ENCODE peak calls at places on chromosomes 6 and 20, in five cellular contexts. One of them, this sample, is unnamed.

GRCh38 chr6:117536317-117536716 is 53.8 kb downstream of the DCBLD1 start:
- DNase-seq in transverse colon: no peak
- DNase-seq in SK-N-SH: no peak
- DNase-seq in stomach: no peak
- DNase-seq in HepG2: no peak
- DNase-seq in this sample: no peak

GRCh38 chr20:37804584-37805566 is 98.1 kb upstream of the VSTM2L start:
- DNase-seq in transverse colon: peak; percentile 52
- DNase-seq in SK-N-SH: peak; percentile 52
- DNase-seq in stomach: no peak
- DNase-seq in HepG2: no peak
- DNase-seq in this sample: no peak

GRCh38 chr6:144460224-144461095 is 175.3 kb downstream of the UTRN start:
- DNase-seq in transverse colon: no peak
- DNase-seq in SK-N-SH: no peak
- DNase-seq in stomach: no peak
- DNase-seq in HepG2: peak; percentile 37
- DNase-seq in this sample: no peak

GRCh38 chr6:165820407-165820806 is 157.4 kb upstream of the PDE10A start:
- DNase-seq in transverse colon: no peak
- DNase-seq in SK-N-SH: no peak
- DNase-seq in stomach: no peak
- DNase-seq in HepG2: no peak
- DNase-seq in this sample: no peak

GRCh38 chr6:146770965-146771735 is 172.4 kb downstream of the ADGB start:
- DNase-seq in transverse colon: peak; percentile 14
- DNase-seq in SK-N-SH: no peak
- DNase-seq in stomach: no peak
- DNase-seq in HepG2: no peak
- DNase-seq in this sample: peak; percentile 83

GRCh38 chr20:63980317-63980805 is 571 bp upstream of the PRPF6 start:
- DNase-seq in transverse colon: no peak
- DNase-seq in SK-N-SH: no peak
- DNase-seq in stomach: no peak
- DNase-seq in HepG2: peak; percentile 50
- DNase-seq in this sample: no peak

GRCh38 chr20:63693079-63693974 is 3.1 kb upstream of the TNFRSF6B start:
- DNase-seq in transverse colon: no peak
- DNase-seq in SK-N-SH: no peak
- DNase-seq in stomach: no peak
- DNase-seq in HepG2: no peak
- DNase-seq in this sample: peak; percentile 69

GRCh38 chr20:25987073-25987927 is 290.6 kb upstream of the ZNF337 start:
- DNase-seq in transverse colon: peak; percentile 27
- DNase-seq in SK-N-SH: peak; percentile 74
- DNase-seq in stomach: no peak
- DNase-seq in HepG2: no peak
- DNase-seq in this sample: no peak

GRCh38 chr20:4932061-4932460 is 69.2 kb downstream of the SLC23A2 start:
- DNase-seq in transverse colon: no peak
- DNase-seq in SK-N-SH: no peak
- DNase-seq in stomach: no peak
- DNase-seq in HepG2: no peak
- DNase-seq in this sample: no peak

GRCh38 chr20:21360686-21361085 is 36.6 kb downstream of the NKX2-4 start:
- DNase-seq in transverse colon: no peak
- DNase-seq in SK-N-SH: no peak
- DNase-seq in stomach: no peak
- DNase-seq in HepG2: no peak
- DNase-seq in this sample: no peak

GRCh38 chr6:110618591-110619267 is 142.3 kb upstream of the SLC22A16 start:
- DNase-seq in transverse colon: no peak
- DNase-seq in SK-N-SH: no peak
- DNase-seq in stomach: no peak
- DNase-seq in HepG2: peak; percentile 28
- DNase-seq in this sample: no peak

GRCh38 chr6:156917213-156917612 is 140.0 kb downstream of the ARID1B start:
- DNase-seq in transverse colon: no peak
- DNase-seq in SK-N-SH: no peak
- DNase-seq in stomach: no peak
- DNase-seq in HepG2: no peak
- DNase-seq in this sample: no peak

GRCh38 chr20:7078804-7079203 is 311.3 kb downstream of the BMP2 start:
- DNase-seq in transverse colon: no peak
- DNase-seq in SK-N-SH: no peak
- DNase-seq in stomach: no peak
- DNase-seq in HepG2: no peak
- DNase-seq in this sample: no peak

GRCh38 chr6:47413752-47414516 is 63.7 kb upstream of the CD2AP start:
- DNase-seq in transverse colon: no peak
- DNase-seq in SK-N-SH: peak; percentile 45
- DNase-seq in stomach: peak; percentile 35
- DNase-seq in HepG2: peak; percentile 64
- DNase-seq in this sample: no peak

GRCh38 chr6:71545905-71546304 is 257.3 kb downstream of the OGFRL1 start:
- DNase-seq in transverse colon: no peak
- DNase-seq in SK-N-SH: no peak
- DNase-seq in stomach: no peak
- DNase-seq in HepG2: no peak
- DNase-seq in this sample: no peak

GRCh38 chr6:125974214-125974866 is 12.0 kb upstream of the TRMT11 start:
- DNase-seq in transverse colon: no peak
- DNase-seq in SK-N-SH: peak; percentile 34
- DNase-seq in stomach: no peak
- DNase-seq in HepG2: peak; percentile 56
- DNase-seq in this sample: no peak

GRCh38 chr6:149862901-149863595 is 1.1 kb downstream of the LRP11 start:
- DNase-seq in transverse colon: peak; percentile 67
- DNase-seq in SK-N-SH: peak; percentile 86
- DNase-seq in stomach: peak; percentile 79
- DNase-seq in HepG2: peak; percentile 38
- DNase-seq in this sample: peak; percentile 90

GRCh38 chr6:166293731-166294584 is 14.2 kb downstream of the PRR18 start:
- DNase-seq in transverse colon: no peak
- DNase-seq in SK-N-SH: no peak
- DNase-seq in stomach: no peak
- DNase-seq in HepG2: no peak
- DNase-seq in this sample: no peak

GRCh38 chr6:85484941-85485340 is 35.1 kb downstream of the NT5E start:
- DNase-seq in transverse colon: no peak
- DNase-seq in SK-N-SH: no peak
- DNase-seq in stomach: no peak
- DNase-seq in HepG2: no peak
- DNase-seq in this sample: no peak

GRCh38 chr6:66421570-66421969 is 714.5 kb upstream of the EYS start:
- DNase-seq in transverse colon: no peak
- DNase-seq in SK-N-SH: no peak
- DNase-seq in stomach: no peak
- DNase-seq in HepG2: peak; percentile 16
- DNase-seq in this sample: no peak

GRCh38 chr20:43040427-43040826 is 149.3 kb downstream of the PTPRT start:
- DNase-seq in transverse colon: no peak
- DNase-seq in SK-N-SH: no peak
- DNase-seq in stomach: no peak
- DNase-seq in HepG2: peak; percentile 33
- DNase-seq in this sample: no peak

GRCh38 chr20:571754-572331 is 28.3 kb upstream of the CSNK2A1 start:
- DNase-seq in transverse colon: peak; percentile 67
- DNase-seq in SK-N-SH: peak; percentile 53
- DNase-seq in stomach: peak; percentile 51
- DNase-seq in HepG2: no peak
- DNase-seq in this sample: peak; percentile 70

GRCh38 chr6:45116714-45117410 is 211.3 kb upstream of the RUNX2 start:
- DNase-seq in transverse colon: no peak
- DNase-seq in SK-N-SH: no peak
- DNase-seq in stomach: no peak
- DNase-seq in HepG2: no peak
- DNase-seq in this sample: no peak

GRCh38 chr6:41427642-41428401 is 92.4 kb downstream of the NCR2 start:
- DNase-seq in transverse colon: peak; percentile 63
- DNase-seq in SK-N-SH: peak; percentile 71
- DNase-seq in stomach: peak; percentile 89
- DNase-seq in HepG2: peak; percentile 65
- DNase-seq in this sample: peak; percentile 75

GRCh38 chr6:118746100-118746874 is 94.9 kb upstream of the CEP85L start:
- DNase-seq in transverse colon: peak; percentile 13
- DNase-seq in SK-N-SH: no peak
- DNase-seq in stomach: no peak
- DNase-seq in HepG2: no peak
- DNase-seq in this sample: no peak

GRCh38 chr20:8749986-8750385 is 318.9 kb upstream of the PLCB4 start:
- DNase-seq in transverse colon: no peak
- DNase-seq in SK-N-SH: no peak
- DNase-seq in stomach: no peak
- DNase-seq in HepG2: no peak
- DNase-seq in this sample: no peak

GRCh38 chr20:62104791-62105345 is 17.4 kb upstream of the LSM14B start:
- DNase-seq in transverse colon: peak; percentile 41
- DNase-seq in SK-N-SH: no peak
- DNase-seq in stomach: no peak
- DNase-seq in HepG2: no peak
- DNase-seq in this sample: no peak
- H3K9me3 ChIP-seq in transverse colon: peaks cover 23% of the 10 kb centered on the region
- H3K9me3 ChIP-seq in SK-N-SH: peaks cover 4% of the 10 kb centered on the region
- H3K9me3 ChIP-seq in stomach: peaks cover 22% of the 10 kb centered on the region
- H3K9me3 ChIP-seq in HepG2: peaks cover 29% of the 10 kb centered on the region
- H3K9me3 ChIP-seq in this sample: peaks cover 13% of the 10 kb centered on the region

GRCh38 chr6:143060806-143061596 is at the start of gene AIG1:
- DNase-seq in transverse colon: no peak
- DNase-seq in SK-N-SH: peak; percentile 93
- DNase-seq in stomach: no peak
- DNase-seq in HepG2: no peak
- DNase-seq in this sample: no peak
- TF ChIP-seq POLR2AphosphoS5 in transverse colon: no peak
- TF ChIP-seq POLR2AphosphoS5 in SK-N-SH: peak; percentile 62
- TF ChIP-seq POLR2AphosphoS5 in stomach: no peak
- TF ChIP-seq POLR2AphosphoS5 in HepG2: peak; percentile 89
- TF ChIP-seq POLR2AphosphoS5 in this sample: no peak

DNA sequence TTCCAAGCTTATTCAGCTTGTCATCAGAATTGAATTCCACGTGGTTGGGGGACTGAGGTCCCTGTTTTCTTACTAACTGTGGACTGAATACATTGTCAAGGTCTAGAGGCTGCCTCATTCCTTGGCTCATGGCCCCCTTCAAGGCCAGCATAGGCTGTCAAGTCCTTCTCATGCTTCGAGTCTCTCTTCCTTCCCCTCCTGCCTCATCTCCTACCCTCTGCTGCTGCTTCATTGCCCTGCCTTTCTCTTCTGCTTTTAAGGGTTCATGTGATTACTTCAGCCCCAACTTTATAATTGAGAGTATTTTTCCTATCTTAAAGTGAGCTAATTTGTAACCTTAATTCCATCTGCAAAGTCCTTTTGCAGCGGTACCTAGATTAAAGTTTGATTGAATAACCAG is 27.6 kb upstream of the ZNF831 start:
- DNase-seq in transverse colon: no peak
- DNase-seq in SK-N-SH: no peak
- DNase-seq in stomach: no peak
- DNase-seq in HepG2: no peak
- DNase-seq in this sample: no peak
- H3K9me3 ChIP-seq in transverse colon: no peaks in the 10 kb centered on the region
- H3K9me3 ChIP-seq in SK-N-SH: no peaks in the 10 kb centered on the region
- H3K9me3 ChIP-seq in stomach: no peaks in the 10 kb centered on the region
- H3K9me3 ChIP-seq in HepG2: no peaks in the 10 kb centered on the region
- H3K9me3 ChIP-seq in this sample: no peaks in the 10 kb centered on the region

GRCh38 chr20:39338977-39339376 is 376.8 kb downstream of the DHX35 start:
- DNase-seq in transverse colon: no peak
- DNase-seq in SK-N-SH: no peak
- DNase-seq in stomach: no peak
- DNase-seq in HepG2: no peak
- DNase-seq in this sample: no peak
- TF ChIP-seq POLR2AphosphoS5 in transverse colon: no peak
- TF ChIP-seq POLR2AphosphoS5 in SK-N-SH: no peak
- TF ChIP-seq POLR2AphosphoS5 in stomach: no peak
- TF ChIP-seq POLR2AphosphoS5 in HepG2: no peak
- TF ChIP-seq POLR2AphosphoS5 in this sample: no peak